ENCODE peak calls at places on chromosomes 5 and 9, in ten cellular contexts. One of them, this sample, is unnamed.

GRCh38 chr9:92406506-92406905 is 2.1 kb upstream of the OGN start:
- DNase-seq in SJCRH30: no peak
- DNase-seq in astrocyte: peak; percentile 49
- DNase-seq in effector memory CD4-positive, alpha-beta T cell: no peak
- DNase-seq in hepatocyte: peak; percentile 25
- DNase-seq in lower lobe of right lung: no peak
- DNase-seq in CD4-positive, CD25-positive, alpha-beta regulatory T cell: peak; percentile 55
- DNase-seq in uterus: no peak
- DNase-seq in aorta: peak; percentile 76
- DNase-seq in A673: no peak
- DNase-seq in this sample: peak; percentile 52

GRCh38 chr9:104606202-104606601 is 775 bp upstream of the OR13C2 start:
- DNase-seq in SJCRH30: no peak
- DNase-seq in astrocyte: no peak
- DNase-seq in effector memory CD4-positive, alpha-beta T cell: no peak
- DNase-seq in hepatocyte: no peak
- DNase-seq in lower lobe of right lung: no peak
- DNase-seq in CD4-positive, CD25-positive, alpha-beta regulatory T cell: no peak
- DNase-seq in uterus: no peak
- DNase-seq in aorta: no peak
- DNase-seq in A673: peak; percentile 1
- DNase-seq in this sample: no peak

GRCh38 chr9:122835313-122835731 is 6.9 kb upstream of the PDCL start:
- DNase-seq in SJCRH30: peak; percentile 57
- DNase-seq in astrocyte: no peak
- DNase-seq in effector memory CD4-positive, alpha-beta T cell: no peak
- DNase-seq in hepatocyte: no peak
- DNase-seq in lower lobe of right lung: no peak
- DNase-seq in CD4-positive, CD25-positive, alpha-beta regulatory T cell: peak; percentile 12
- DNase-seq in uterus: no peak
- DNase-seq in aorta: no peak
- DNase-seq in A673: peak; percentile 60
- DNase-seq in this sample: no peak

GRCh38 chr5:175317872-175318271 is 126.1 kb downstream of the DRD1 start:
- DNase-seq in SJCRH30: no peak
- DNase-seq in astrocyte: no peak
- DNase-seq in effector memory CD4-positive, alpha-beta T cell: no peak
- DNase-seq in hepatocyte: no peak
- DNase-seq in lower lobe of right lung: no peak
- DNase-seq in CD4-positive, CD25-positive, alpha-beta regulatory T cell: no peak
- DNase-seq in uterus: no peak
- DNase-seq in aorta: no peak
- DNase-seq in A673: peak; percentile 10
- DNase-seq in this sample: no peak

GRCh38 chr5:78691073-78691960 is 42.7 kb upstream of the LHFPL2 start:
- DNase-seq in SJCRH30: no peak
- DNase-seq in astrocyte: no peak
- DNase-seq in effector memory CD4-positive, alpha-beta T cell: no peak
- DNase-seq in hepatocyte: no peak
- DNase-seq in lower lobe of right lung: no peak
- DNase-seq in CD4-positive, CD25-positive, alpha-beta regulatory T cell: no peak
- DNase-seq in uterus: no peak
- DNase-seq in aorta: no peak
- DNase-seq in A673: no peak
- DNase-seq in this sample: peak; percentile 29

GRCh38 chr9:37746448-37747270 is 6.9 kb upstream of the TRMT10B start:
- DNase-seq in SJCRH30: peak; percentile 52
- DNase-seq in astrocyte: peak; percentile 47
- DNase-seq in effector memory CD4-positive, alpha-beta T cell: no peak
- DNase-seq in hepatocyte: peak; percentile 26
- DNase-seq in lower lobe of right lung: no peak
- DNase-seq in CD4-positive, CD25-positive, alpha-beta regulatory T cell: no peak
- DNase-seq in uterus: no peak
- DNase-seq in aorta: no peak
- DNase-seq in A673: peak; percentile 32
- DNase-seq in this sample: no peak

GRCh38 chr9:71767421-71768321 is 642 bp downstream of the CEMIP2 start:
- DNase-seq in SJCRH30: peak; percentile 66
- DNase-seq in astrocyte: no peak
- DNase-seq in effector memory CD4-positive, alpha-beta T cell: no peak
- DNase-seq in hepatocyte: peak; percentile 55
- DNase-seq in lower lobe of right lung: peak; percentile 55
- DNase-seq in CD4-positive, CD25-positive, alpha-beta regulatory T cell: no peak
- DNase-seq in uterus: peak; percentile 23
- DNase-seq in aorta: peak; percentile 48
- DNase-seq in A673: peak; percentile 51
- DNase-seq in this sample: peak; percentile 85

GRCh38 chr9:93678199-93679019 is 102.0 kb downstream of the PHF2 start:
- DNase-seq in SJCRH30: no peak
- DNase-seq in astrocyte: no peak
- DNase-seq in effector memory CD4-positive, alpha-beta T cell: no peak
- DNase-seq in hepatocyte: no peak
- DNase-seq in lower lobe of right lung: peak; percentile 34
- DNase-seq in CD4-positive, CD25-positive, alpha-beta regulatory T cell: no peak
- DNase-seq in uterus: peak; percentile 8
- DNase-seq in aorta: peak; percentile 33
- DNase-seq in A673: no peak
- DNase-seq in this sample: no peak

GRCh38 chr5:145478651-145479050 is 356.5 kb downstream of the PRELID2 start:
- DNase-seq in SJCRH30: no peak
- DNase-seq in astrocyte: no peak
- DNase-seq in effector memory CD4-positive, alpha-beta T cell: no peak
- DNase-seq in hepatocyte: no peak
- DNase-seq in lower lobe of right lung: no peak
- DNase-seq in CD4-positive, CD25-positive, alpha-beta regulatory T cell: no peak
- DNase-seq in uterus: no peak
- DNase-seq in aorta: no peak
- DNase-seq in A673: no peak
- DNase-seq in this sample: no peak

DNA sequence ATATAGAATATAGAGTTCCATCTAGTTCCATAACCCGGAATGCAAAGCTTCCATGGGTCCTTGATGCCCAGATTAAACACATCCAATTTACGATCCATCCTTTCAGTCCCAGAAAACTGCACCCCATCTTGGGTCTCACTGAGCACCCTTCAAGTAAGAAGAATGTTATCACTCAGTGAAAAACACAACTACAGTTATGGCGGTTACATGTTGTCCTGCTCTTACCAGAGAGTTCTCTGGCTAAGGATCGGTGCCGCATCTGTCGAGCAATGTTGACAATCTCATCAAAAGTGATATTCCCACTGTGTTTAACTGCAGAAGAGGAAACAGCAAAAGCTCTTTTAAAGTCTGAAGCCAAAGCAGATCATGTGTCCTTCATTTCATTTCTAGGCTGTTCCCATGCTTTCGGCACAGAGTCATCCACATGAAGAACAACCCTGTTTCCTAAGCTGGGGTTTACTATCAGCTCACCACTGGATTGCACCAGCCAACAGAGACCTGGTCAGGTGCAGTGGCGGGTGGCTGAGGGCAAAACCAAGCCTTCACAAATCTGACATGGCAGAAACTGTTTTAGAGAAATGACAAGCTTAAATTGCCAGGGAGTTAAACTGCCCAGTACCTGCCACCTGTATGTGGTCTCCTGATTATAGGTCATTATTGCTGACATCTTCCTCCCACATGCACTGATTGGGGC is 2.9 kb downstream of the RPL12 start:
- DNase-seq in SJCRH30: no peak
- DNase-seq in astrocyte: no peak
- DNase-seq in effector memory CD4-positive, alpha-beta T cell: no peak
- DNase-seq in hepatocyte: no peak
- DNase-seq in lower lobe of right lung: no peak
- DNase-seq in CD4-positive, CD25-positive, alpha-beta regulatory T cell: no peak
- DNase-seq in uterus: no peak
- DNase-seq in aorta: no peak
- DNase-seq in A673: no peak
- DNase-seq in this sample: no peak
- H3K36me3 ChIP-seq in SJCRH30: peaks cover 75% of the 10 kb centered on the region
- H3K36me3 ChIP-seq in astrocyte: peaks cover 58% of the 10 kb centered on the region
- H3K36me3 ChIP-seq in effector memory CD4-positive, alpha-beta T cell: peaks cover 48% of the 10 kb centered on the region
- H3K36me3 ChIP-seq in hepatocyte: no peaks in the 10 kb centered on the region
- H3K36me3 ChIP-seq in lower lobe of right lung: peaks cover 63% of the 10 kb centered on the region
- H3K36me3 ChIP-seq in CD4-positive, CD25-positive, alpha-beta regulatory T cell: peaks cover 63% of the 10 kb centered on the region
- H3K36me3 ChIP-seq in uterus: no peaks in the 10 kb centered on the region
- H3K36me3 ChIP-seq in aorta: peaks cover 5% of the 10 kb centered on the region
- H3K36me3 ChIP-seq in A673: peaks cover 72% of the 10 kb centered on the region
- H3K36me3 ChIP-seq in this sample: peaks cover 14% of the 10 kb centered on the region

GRCh38 chr9:135702002-135702721 is at the start of gene KCNT1:
- DNase-seq in SJCRH30: peak; percentile 84
- DNase-seq in astrocyte: no peak
- DNase-seq in effector memory CD4-positive, alpha-beta T cell: no peak
- DNase-seq in hepatocyte: peak; percentile 77
- DNase-seq in lower lobe of right lung: no peak
- DNase-seq in CD4-positive, CD25-positive, alpha-beta regulatory T cell: peak; percentile 35
- DNase-seq in uterus: no peak
- DNase-seq in aorta: no peak
- DNase-seq in A673: peak; percentile 74
- DNase-seq in this sample: peak; percentile 28

GRCh38 chr9:135705376-135705775 is 3.4 kb downstream of the KCNT1 start:
- DNase-seq in SJCRH30: peak; percentile 58
- DNase-seq in astrocyte: no peak
- DNase-seq in effector memory CD4-positive, alpha-beta T cell: no peak
- DNase-seq in hepatocyte: no peak
- DNase-seq in lower lobe of right lung: no peak
- DNase-seq in CD4-positive, CD25-positive, alpha-beta regulatory T cell: no peak
- DNase-seq in uterus: no peak
- DNase-seq in aorta: no peak
- DNase-seq in A673: no peak
- DNase-seq in this sample: no peak

GRCh38 chr9:135706288-135706687 is 4.3 kb downstream of the KCNT1 start:
- DNase-seq in SJCRH30: no peak
- DNase-seq in astrocyte: no peak
- DNase-seq in effector memory CD4-positive, alpha-beta T cell: no peak
- DNase-seq in hepatocyte: no peak
- DNase-seq in lower lobe of right lung: no peak
- DNase-seq in CD4-positive, CD25-positive, alpha-beta regulatory T cell: no peak
- DNase-seq in uterus: no peak
- DNase-seq in aorta: no peak
- DNase-seq in A673: no peak
- DNase-seq in this sample: no peak

GRCh38 chr9:135703726-135704125 is 1.7 kb downstream of the KCNT1 start:
- DNase-seq in SJCRH30: peak; percentile 56
- DNase-seq in astrocyte: no peak
- DNase-seq in effector memory CD4-positive, alpha-beta T cell: no peak
- DNase-seq in hepatocyte: peak; percentile 27
- DNase-seq in lower lobe of right lung: no peak
- DNase-seq in CD4-positive, CD25-positive, alpha-beta regulatory T cell: no peak
- DNase-seq in uterus: no peak
- DNase-seq in aorta: no peak
- DNase-seq in A673: no peak
- DNase-seq in this sample: no peak

GRCh38 chr9:135704366-135704947 is 2.5 kb downstream of the KCNT1 start:
- DNase-seq in SJCRH30: peak; percentile 95
- DNase-seq in astrocyte: no peak
- DNase-seq in effector memory CD4-positive, alpha-beta T cell: no peak
- DNase-seq in hepatocyte: no peak
- DNase-seq in lower lobe of right lung: no peak
- DNase-seq in CD4-positive, CD25-positive, alpha-beta regulatory T cell: no peak
- DNase-seq in uterus: no peak
- DNase-seq in aorta: no peak
- DNase-seq in A673: no peak
- DNase-seq in this sample: no peak
- H3K36me3 ChIP-seq in SJCRH30: no peaks in the 10 kb centered on the region
- H3K36me3 ChIP-seq in astrocyte: no peaks in the 10 kb centered on the region
- H3K36me3 ChIP-seq in effector memory CD4-positive, alpha-beta T cell: no peaks in the 10 kb centered on the region
- H3K36me3 ChIP-seq in hepatocyte: no peaks in the 10 kb centered on the region
- H3K36me3 ChIP-seq in lower lobe of right lung: no peaks in the 10 kb centered on the region
- H3K36me3 ChIP-seq in CD4-positive, CD25-positive, alpha-beta regulatory T cell: no peaks in the 10 kb centered on the region
- H3K36me3 ChIP-seq in uterus: no peaks in the 10 kb centered on the region
- H3K36me3 ChIP-seq in aorta: no peaks in the 10 kb centered on the region
- H3K36me3 ChIP-seq in A673: no peaks in the 10 kb centered on the region
- H3K36me3 ChIP-seq in this sample: no peaks in the 10 kb centered on the region

DNA sequence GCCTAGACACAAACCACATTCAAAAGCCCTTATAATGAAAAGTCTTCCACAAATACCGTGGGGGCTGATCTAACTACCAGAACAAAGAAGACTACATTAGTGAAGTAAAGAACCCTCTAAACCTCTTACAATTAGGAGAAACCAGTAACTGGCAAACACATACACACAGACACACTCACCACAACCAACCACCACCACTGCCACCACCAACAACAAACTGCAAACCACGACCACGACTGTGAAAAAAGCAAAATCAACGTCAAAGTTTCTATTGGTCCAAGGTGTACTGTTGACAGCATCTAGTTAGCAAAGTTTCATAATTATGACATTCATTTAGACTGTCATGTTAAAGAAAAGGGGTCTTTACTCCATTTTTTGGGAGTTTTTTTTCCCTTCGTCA is 2.7 kb downstream of the CDO1 start:
- DNase-seq in SJCRH30: no peak
- DNase-seq in astrocyte: no peak
- DNase-seq in effector memory CD4-positive, alpha-beta T cell: no peak
- DNase-seq in hepatocyte: no peak
- DNase-seq in lower lobe of right lung: no peak
- DNase-seq in CD4-positive, CD25-positive, alpha-beta regulatory T cell: no peak
- DNase-seq in uterus: no peak
- DNase-seq in aorta: no peak
- DNase-seq in A673: no peak
- DNase-seq in this sample: no peak
- H3K36me3 ChIP-seq in SJCRH30: no peaks in the 10 kb centered on the region
- H3K36me3 ChIP-seq in astrocyte: no peaks in the 10 kb centered on the region
- H3K36me3 ChIP-seq in effector memory CD4-positive, alpha-beta T cell: no peaks in the 10 kb centered on the region
- H3K36me3 ChIP-seq in hepatocyte: no peaks in the 10 kb centered on the region
- H3K36me3 ChIP-seq in lower lobe of right lung: no peaks in the 10 kb centered on the region
- H3K36me3 ChIP-seq in CD4-positive, CD25-positive, alpha-beta regulatory T cell: no peaks in the 10 kb centered on the region
- H3K36me3 ChIP-seq in uterus: no peaks in the 10 kb centered on the region
- H3K36me3 ChIP-seq in aorta: no peaks in the 10 kb centered on the region
- H3K36me3 ChIP-seq in A673: no peaks in the 10 kb centered on the region
- H3K36me3 ChIP-seq in this sample: no peaks in the 10 kb centered on the region

GRCh38 chr5:67141644-67142043 is 55.0 kb downstream of the CD180 start:
- DNase-seq in SJCRH30: no peak
- DNase-seq in astrocyte: no peak
- DNase-seq in effector memory CD4-positive, alpha-beta T cell: no peak
- DNase-seq in hepatocyte: no peak
- DNase-seq in lower lobe of right lung: no peak
- DNase-seq in CD4-positive, CD25-positive, alpha-beta regulatory T cell: no peak
- DNase-seq in uterus: no peak
- DNase-seq in aorta: no peak
- DNase-seq in A673: no peak
- DNase-seq in this sample: no peak

GRCh38 chr5:67146574-67146973 is 50.0 kb downstream of the CD180 start:
- DNase-seq in SJCRH30: no peak
- DNase-seq in astrocyte: no peak
- DNase-seq in effector memory CD4-positive, alpha-beta T cell: no peak
- DNase-seq in hepatocyte: no peak
- DNase-seq in lower lobe of right lung: no peak
- DNase-seq in CD4-positive, CD25-positive, alpha-beta regulatory T cell: no peak
- DNase-seq in uterus: no peak
- DNase-seq in aorta: no peak
- DNase-seq in A673: no peak
- DNase-seq in this sample: peak; percentile 52

GRCh38 chr5:67142816-67143215 is 53.8 kb downstream of the CD180 start:
- DNase-seq in SJCRH30: no peak
- DNase-seq in astrocyte: no peak
- DNase-seq in effector memory CD4-positive, alpha-beta T cell: no peak
- DNase-seq in hepatocyte: no peak
- DNase-seq in lower lobe of right lung: no peak
- DNase-seq in CD4-positive, CD25-positive, alpha-beta regulatory T cell: no peak
- DNase-seq in uterus: no peak
- DNase-seq in aorta: no peak
- DNase-seq in A673: no peak
- DNase-seq in this sample: no peak

GRCh38 chr5:67143549-67143948 is 53.0 kb downstream of the CD180 start:
- DNase-seq in SJCRH30: no peak
- DNase-seq in astrocyte: no peak
- DNase-seq in effector memory CD4-positive, alpha-beta T cell: no peak
- DNase-seq in hepatocyte: no peak
- DNase-seq in lower lobe of right lung: no peak
- DNase-seq in CD4-positive, CD25-positive, alpha-beta regulatory T cell: no peak
- DNase-seq in uterus: no peak
- DNase-seq in aorta: no peak
- DNase-seq in A673: no peak
- DNase-seq in this sample: no peak

GRCh38 chr5:67144183-67144639 is 52.4 kb downstream of the CD180 start:
- DNase-seq in SJCRH30: no peak
- DNase-seq in astrocyte: no peak
- DNase-seq in effector memory CD4-positive, alpha-beta T cell: no peak
- DNase-seq in hepatocyte: peak; percentile 44
- DNase-seq in lower lobe of right lung: no peak
- DNase-seq in CD4-positive, CD25-positive, alpha-beta regulatory T cell: no peak
- DNase-seq in uterus: no peak
- DNase-seq in aorta: no peak
- DNase-seq in A673: no peak
- DNase-seq in this sample: peak; percentile 80
- H3K36me3 ChIP-seq in SJCRH30: no peaks in the 10 kb centered on the region
- H3K36me3 ChIP-seq in astrocyte: peaks cover 44% of the 10 kb centered on the region
- H3K36me3 ChIP-seq in effector memory CD4-positive, alpha-beta T cell: peaks cover 44% of the 10 kb centered on the region
- H3K36me3 ChIP-seq in hepatocyte: no peaks in the 10 kb centered on the region
- H3K36me3 ChIP-seq in lower lobe of right lung: peaks cover 70% of the 10 kb centered on the region
- H3K36me3 ChIP-seq in CD4-positive, CD25-positive, alpha-beta regulatory T cell: peaks cover 91% of the 10 kb centered on the region
- H3K36me3 ChIP-seq in uterus: no peaks in the 10 kb centered on the region
- H3K36me3 ChIP-seq in aorta: peaks cover 19% of the 10 kb centered on the region
- H3K36me3 ChIP-seq in A673: no peaks in the 10 kb centered on the region
- H3K36me3 ChIP-seq in this sample: peaks cover 5% of the 10 kb centered on the region